ENCODE peak calls at places on chromosomes 4 and X, in six cellular contexts. W is IMR-90, B is foreskin keratinocyte, M is esophagus squamous epithelium, A is WERI-Rb-1, C is AG04450. Q is an unnamed sample.

GRCh38 chr4:8765631-8766590 is 105.7 kb downstream of the HMX1 start:
- DNase-seq in W (no peak), B (no peak), M (no peak), A (peak; percentile 4), C (no peak), Q (no peak)

GRCh38 chr4:172202480-172203076 is 389.4 kb downstream of the GALNTL6 start:
- DNase-seq in W (peak; percentile 18), B (peak; percentile 7), M (no peak), A (peak; percentile 36), C (peak; percentile 0), Q (no peak)

GRCh38 chrX:106894978-106895452 is 8.1 kb downstream of the RIPPLY1 start:
- DNase-seq in W (peak; percentile 76), B (peak; percentile 71), M (no peak), A (no peak), C (peak; percentile 29), Q (no peak)

GRCh38 chrX:76893930-76894329 is 466.4 kb downstream of the MAGEE1 start:
- DNase-seq in W (no peak), B (peak; percentile 0), M (no peak), A (no peak), C (no peak), Q (no peak)

GRCh38 chr4:20305976-20306375 is 54.3 kb downstream of the SLIT2 start:
- DNase-seq in W (peak; percentile 59), B (no peak), M (no peak), A (peak; percentile 35), C (peak; percentile 27), Q (no peak)

GRCh38 chr4:171378323-171378722 is 434.9 kb upstream of the GALNTL6 start:
- DNase-seq in W (no peak), B (peak; percentile 6), M (no peak), A (no peak), C (no peak), Q (no peak)

GRCh38 chr4:2910409-2910808 is 52.8 kb downstream of the NOP14 start:
- DNase-seq in W (no peak), B (no peak), M (no peak), A (no peak), C (no peak), Q (no peak)

GRCh38 chr4:183444953-183445543 is 612 bp downstream of the CDKN2AIP start:
- DNase-seq in W (no peak), B (no peak), M (no peak), A (peak; percentile 61), C (no peak), Q (no peak)

GRCh38 chrX:24306430-24306829 is 7.4 kb downstream of the SUPT20HL2 start:
- DNase-seq in W (no peak), B (no peak), M (no peak), A (no peak), C (no peak), Q (peak; percentile 56)

GRCh38 chrX:144219035-144219434 is 335.2 kb downstream of the UBE2NL start:
- DNase-seq in W (no peak), B (no peak), M (no peak), A (no peak), C (no peak), Q (peak; percentile 55)

GRCh38 chrX:74422576-74423288 is 1.4 kb downstream of the SLC16A2 start:
- DNase-seq in W (peak; percentile 66), B (peak; percentile 33), M (no peak), A (peak; percentile 59), C (peak; percentile 37), Q (peak; percentile 65)

GRCh38 chrX:68833855-68834331 is 5.1 kb downstream of the EFNB1 start:
- DNase-seq in W (no peak), B (peak; percentile 87), M (no peak), A (no peak), C (no peak), Q (peak; percentile 16)

GRCh38 chr4:16125571-16126445 is 42.0 kb upstream of the PROM1 start:
- DNase-seq in W (no peak), B (no peak), M (no peak), A (no peak), C (no peak), Q (no peak)

GRCh38 chr4:151998723-151999122 is 237.9 kb upstream of the GATB start:
- DNase-seq in W (no peak), B (no peak), M (no peak), A (no peak), C (no peak), Q (no peak)

GRCh38 chr4:47913858-47914218 is 545 bp downstream of the NFXL1 start:
- DNase-seq in W (no peak), B (peak; percentile 49), M (no peak), A (peak; percentile 29), C (no peak), Q (peak; percentile 59)

GRCh38 chr4:76058302-76058701 is 16.2 kb upstream of the ART3 start:
- DNase-seq in W (no peak), B (no peak), M (no peak), A (no peak), C (no peak), Q (no peak)

GRCh38 chr4:155999743-156000142 is 46.1 kb upstream of the CTSO start:
- DNase-seq in W (no peak), B (no peak), M (no peak), A (peak; percentile 45), C (no peak), Q (peak; percentile 83)

GRCh38 chr4:186844059-186844681 is 120.5 kb upstream of the FAT1 start:
- DNase-seq in W (peak; percentile 70), B (peak; percentile 35), M (no peak), A (no peak), C (peak; percentile 26), Q (no peak)

GRCh38 chr4:6369924-6370645 is 100.4 kb downstream of the WFS1 start:
- DNase-seq in W (no peak), B (no peak), M (no peak), A (no peak), C (no peak), Q (peak; percentile 56)

GRCh38 chr4:164571593-164572385 is 182.1 kb upstream of the SMIM31 start:
- DNase-seq in W (no peak), B (peak; percentile 59), M (no peak), A (no peak), C (no peak), Q (peak; percentile 41)

GRCh38 chrX:46575586-46575985 is 2.0 kb downstream of the CHST7 start:
- DNase-seq in W (no peak), B (peak; percentile 3), M (no peak), A (no peak), C (no peak), Q (no peak)

GRCh38 chr4:1048781-1049590 is 37.6 kb downstream of the FGFRL1 start:
- DNase-seq in W (no peak), B (no peak), M (no peak), A (peak; percentile 8), C (no peak), Q (peak; percentile 22)

GRCh38 chr4:15003891-15004700 is 1.8 kb downstream of the CPEB2 start:
- DNase-seq in W (no peak), B (peak; percentile 12), M (no peak), A (peak; percentile 45), C (no peak), Q (peak; percentile 38)

GRCh38 chr4:101753702-101754101 is 36.8 kb upstream of the BANK1 start:
- DNase-seq in W (no peak), B (peak; percentile 73), M (no peak), A (no peak), C (no peak), Q (no peak)

GRCh38 chrX:4379071-4379470 is 665.6 kb upstream of the PRKX start:
- DNase-seq in W (no peak), B (peak; percentile 82), M (no peak), A (no peak), C (no peak), Q (no peak)

GRCh38 chr4:182085051-182085480 is 158.1 kb upstream of the TENM3 start:
- DNase-seq in W (no peak), B (no peak), M (no peak), A (no peak), C (no peak), Q (no peak)

DNA sequence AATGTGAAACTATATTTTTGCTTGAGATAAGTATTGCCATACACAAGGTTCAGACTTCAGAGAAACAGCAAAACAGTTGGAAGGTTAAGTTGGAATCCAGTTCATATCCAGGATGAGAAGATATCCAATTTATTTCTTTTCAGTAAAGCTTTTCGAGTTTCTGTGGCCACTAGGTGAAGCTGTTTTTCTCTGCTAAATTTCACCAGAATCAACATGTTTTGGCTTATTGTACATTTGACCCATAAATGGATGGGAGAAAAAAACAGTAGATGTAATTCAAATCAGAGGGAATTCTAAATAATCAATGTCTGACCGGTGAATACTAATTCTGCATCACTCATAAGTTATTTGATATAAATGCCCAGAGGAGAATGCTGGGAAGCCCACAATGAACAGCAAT is 9.1 kb upstream of the METTL14 start:
- DNase-seq in W (no peak), B (no peak), M (no peak), A (no peak), C (no peak), Q (no peak)
- TF ChIP-seq CTCF in W (peak; percentile 15), B (peak; percentile 26), M (no peak), A (no peak), C (peak; percentile 36), Q (no peak)

DNA sequence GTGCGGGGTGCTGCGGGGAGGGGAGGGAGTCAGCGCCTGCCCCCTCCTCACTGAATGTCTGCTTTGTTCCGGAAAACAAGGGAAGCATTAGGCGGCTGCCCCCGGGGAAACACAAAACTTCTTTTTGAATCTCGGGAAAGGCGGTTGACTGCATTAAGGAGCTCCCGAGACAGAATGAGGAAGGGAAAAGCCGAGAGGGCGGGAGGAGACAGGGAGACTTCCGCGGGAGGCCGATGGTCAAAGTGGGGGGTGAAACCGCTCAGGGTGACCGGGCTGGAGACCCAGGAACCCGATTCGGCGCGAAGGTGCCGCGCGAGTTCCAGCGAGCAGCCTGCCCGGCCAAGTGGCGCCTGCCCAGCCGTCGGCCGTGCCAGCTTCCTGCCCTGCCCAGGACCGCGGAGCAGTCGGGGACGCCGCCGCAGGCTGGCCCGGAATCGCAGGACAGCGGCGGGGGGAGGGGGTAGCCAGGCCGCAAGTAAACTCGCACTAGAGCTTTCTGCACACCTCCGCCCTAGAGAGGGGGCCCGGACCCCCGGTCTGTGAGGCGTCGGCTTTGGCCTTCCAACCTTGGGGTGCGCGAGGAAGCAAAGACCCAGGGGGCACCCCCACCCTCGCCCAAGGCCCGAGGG is 55.1 kb upstream of the BCOR start:
- DNase-seq in W (no peak), B (no peak), M (no peak), A (peak; percentile 16), C (no peak), Q (peak; percentile 60)
- H3K27ac ChIP-seq in W (no peak overlapping the region), B (no peak overlapping the region), M (peak overlapping the region; percentile 61), A (peak overlapping the region; percentile 98), C (no peak overlapping the region), Q (no peak overlapping the region)

DNA sequence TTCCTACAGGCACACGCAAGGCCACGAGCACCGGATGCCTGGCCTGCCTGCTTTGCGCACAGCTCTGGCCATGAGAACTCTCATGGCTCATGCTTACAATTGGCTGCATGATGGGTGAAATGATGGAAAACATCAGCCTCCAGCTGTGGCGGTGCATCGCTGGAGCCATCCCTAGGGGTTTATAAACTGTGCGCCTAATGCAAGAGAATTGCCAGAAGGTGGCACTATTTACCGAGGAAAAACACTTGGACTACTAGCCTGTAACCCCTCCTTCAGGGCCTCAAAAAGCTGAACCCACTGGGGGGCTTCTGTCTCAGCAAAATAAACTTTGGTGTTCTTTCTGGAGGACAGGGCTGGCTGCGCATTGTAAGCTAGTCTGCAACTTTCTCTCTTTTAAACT is 51.9 kb downstream of the PHKA2 start:
- DNase-seq in W (peak; percentile 30), B (no peak), M (no peak), A (peak; percentile 28), C (no peak), Q (no peak)
- TF ChIP-seq CTCF in W (peak; percentile 60), B (peak; percentile 57), M (no peak), A (peak; percentile 62), C (peak; percentile 53), Q (peak; percentile 67)

DNA sequence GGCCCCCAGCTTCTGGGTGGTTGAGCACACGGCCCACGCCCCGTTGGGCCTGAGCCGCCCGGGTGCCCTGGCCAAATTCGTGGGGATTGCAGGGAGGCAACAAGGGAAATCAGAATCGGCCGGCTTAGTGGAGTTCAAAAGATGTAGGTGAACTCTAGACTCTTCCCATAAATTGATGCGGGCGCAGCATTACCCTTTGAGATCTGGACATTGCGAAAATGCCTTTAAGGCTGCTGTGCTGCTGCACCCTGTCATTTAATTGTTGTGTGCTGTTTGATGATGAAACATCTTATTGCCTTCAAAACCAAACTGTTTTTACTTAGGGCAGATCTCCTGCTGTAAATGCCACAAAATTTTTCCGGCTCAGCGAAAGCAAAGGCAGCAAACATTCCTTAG is 409 bp upstream of the MPP1 start:
- DNase-seq in W (peak; percentile 21), B (peak; percentile 20), M (no peak), A (no peak), C (no peak), Q (no peak)
- H3K27ac ChIP-seq in W (peak overlapping the region; percentile 65), B (no peak overlapping the region), M (peak overlapping the region; percentile 82), A (no peak overlapping the region), C (peak overlapping the region; percentile 47), Q (no peak overlapping the region)